ENCODE peak calls at places on chromosome 11, in four cellular contexts. Q is dorsolateral prefrontal cortex; L is CD8-positive, alpha-beta T cell; A is kidney epithelial cell. D is an unnamed sample.

GRCh38 chr11:74533421-74533820 is 39.9 kb upstream of the LIPT2 start:
- DNase-seq in Q (no peak), A (no peak), L (no peak), D (no peak)

GRCh38 chr11:14904745-14905103 is 12.7 kb upstream of the CYP2R1 start:
- DNase-seq in A (no peak), Q (peak; percentile 81), L (peak; percentile 82), D (peak; percentile 73)

GRCh38 chr11:12554122-12554521 is 120.1 kb upstream of the TEAD1 start:
- DNase-seq in A (no peak), Q (no peak), L (no peak), D (no peak)

GRCh38 chr11:60785806-60786361 is 751 bp downstream of the MS4A10 start:
- DNase-seq in L (no peak), A (no peak), Q (no peak), D (no peak)

GRCh38 chr11:41175304-41175972 is 284.0 kb downstream of the LRRC4C start:
- DNase-seq in L (no peak), A (no peak), Q (no peak), D (no peak)

GRCh38 chr11:134120143-134120850 is 51.4 kb downstream of the JAM3 start:
- DNase-seq in L (no peak), Q (no peak), A (no peak), D (no peak)

GRCh38 chr11:117439256-117439655 is 111.6 kb downstream of the CEP164 start:
- DNase-seq in L (no peak), Q (peak; percentile 10), A (no peak), D (no peak)

GRCh38 chr11:89168396-89168795 is 9.3 kb upstream of the TYR start:
- DNase-seq in Q (no peak), L (no peak), A (no peak), D (no peak)

GRCh38 chr11:105609341-105609781 is 512 bp upstream of the GRIA4 start:
- DNase-seq in Q (peak; percentile 48), A (no peak), L (no peak), D (peak; percentile 22)

GRCh38 chr11:2902784-2903671 is 17.5 kb upstream of the CDKN1C start:
- DNase-seq in Q (no peak), A (no peak), L (no peak), D (no peak)
- TF ChIP-seq CTCF in Q (no peak), A (no peak), L (no peak), D (no peak)

GRCh38 chr11:131037873-131038272 is 121.6 kb upstream of the SNX19 start:
- DNase-seq in A (no peak), L (no peak), Q (no peak), D (no peak)
- TF ChIP-seq CTCF in A (peak; percentile 1), L (no peak), Q (no peak), D (no peak)

DNA sequence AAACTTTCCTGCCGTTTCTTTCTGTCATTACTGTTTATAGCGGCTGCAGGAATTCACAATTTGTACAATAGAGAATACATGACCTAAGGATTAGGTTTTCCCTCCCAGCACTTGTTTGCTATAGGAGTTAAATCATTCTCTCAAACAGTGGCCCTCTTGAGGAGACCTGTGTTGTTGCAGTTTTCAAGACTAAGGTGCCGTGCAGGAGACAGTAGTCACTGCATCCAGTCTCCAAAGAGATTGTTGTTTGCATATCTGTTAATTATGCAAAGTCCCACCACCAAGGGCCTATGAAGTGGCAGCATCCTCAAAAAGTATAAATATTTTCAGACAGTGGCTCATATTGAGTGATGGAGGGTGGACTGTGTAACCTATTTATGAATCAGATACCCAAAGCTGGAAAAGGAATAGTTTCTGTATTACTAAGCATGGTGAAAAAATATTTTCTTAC is 2.3 kb downstream of the PRSS23 start:
- DNase-seq in Q (no peak), A (no peak), L (no peak), D (no peak)
- TF ChIP-seq CTCF in Q (peak; percentile 42), A (peak; percentile 62), L (no peak), D (peak; percentile 7)

GRCh38 chr11:66112640-66113098 is 42.6 kb downstream of the PACS1 start:
- DNase-seq in A (no peak), Q (no peak), L (no peak), D (no peak)
- TF ChIP-seq CTCF in A (no peak), Q (no peak), L (no peak), D (no peak)

DNA sequence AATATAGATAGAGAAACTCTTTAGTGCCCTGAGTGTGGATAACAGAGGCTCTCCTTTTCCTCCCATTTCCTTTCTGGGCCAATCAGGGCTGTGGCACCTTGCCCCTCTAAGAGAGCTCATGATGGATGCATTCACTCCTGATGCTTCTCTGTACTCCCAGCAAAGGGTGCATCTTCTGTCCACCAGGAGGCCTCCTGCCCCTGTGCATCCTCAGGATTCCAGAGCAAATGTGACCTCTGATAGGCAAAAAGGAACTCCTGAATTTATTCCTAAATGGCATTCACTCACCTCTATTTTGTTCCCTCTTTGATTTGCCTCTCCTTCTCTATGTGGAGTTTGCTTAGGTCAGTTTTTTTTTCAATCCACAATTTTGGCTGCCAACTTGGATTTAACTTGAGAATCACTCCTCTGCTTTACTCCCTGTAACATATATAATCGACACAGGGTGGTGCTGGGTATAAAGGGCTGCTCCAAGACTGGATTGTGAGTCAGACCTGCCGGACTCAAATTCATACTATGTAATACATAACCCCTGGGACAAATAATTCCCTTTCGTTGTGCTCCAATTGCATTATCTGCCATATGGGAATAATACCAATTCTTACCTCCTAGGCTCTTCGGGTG is 1.1 kb upstream of the MRGPRX4 start:
- DNase-seq in A (no peak), Q (no peak), L (no peak), D (no peak)
- TF ChIP-seq CTCF in A (peak; percentile 49), Q (peak; percentile 9), L (no peak), D (peak; percentile 61)

DNA sequence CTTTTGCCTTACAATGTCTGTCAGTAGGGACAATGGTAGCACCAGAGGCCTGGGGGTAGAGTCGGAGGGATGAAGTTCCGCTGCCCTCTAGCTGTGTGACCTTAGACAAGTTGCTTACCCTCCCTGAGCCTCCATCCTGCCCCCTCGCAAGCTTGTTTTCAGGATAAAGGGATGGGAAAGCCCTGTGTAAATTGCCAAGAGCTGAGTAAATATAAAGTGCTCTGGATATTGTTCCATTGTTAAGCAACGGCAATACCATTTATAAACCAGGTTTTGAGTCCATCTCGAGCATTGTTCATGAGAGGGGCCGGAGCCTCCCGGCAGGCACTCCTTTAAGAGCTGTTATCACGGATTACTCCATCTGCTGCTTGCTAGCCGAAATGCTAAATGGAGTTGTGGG is 72.9 kb downstream of the ZBTB16 start:
- DNase-seq in A (no peak), L (no peak), Q (no peak), D (no peak)
- TF ChIP-seq CTCF in A (no peak), L (no peak), Q (peak; percentile 17), D (no peak)

GRCh38 chr11:109865558-109866186 is 227.5 kb upstream of the ZC3H12C start:
- DNase-seq in L (no peak), Q (peak; percentile 45), A (no peak), D (no peak)
- TF ChIP-seq CTCF in L (no peak), Q (peak; percentile 36), A (no peak), D (peak; percentile 13)

GRCh38 chr11:46543564-46543963 is 50.3 kb downstream of the AMBRA1 start:
- DNase-seq in L (no peak), A (no peak), Q (no peak), D (no peak)

GRCh38 chr11:46551261-46551660 is 42.6 kb downstream of the AMBRA1 start:
- DNase-seq in Q (no peak), L (no peak), A (no peak), D (no peak)

GRCh38 chr11:46541593-46542371 is 52.0 kb downstream of the AMBRA1 start:
- DNase-seq in Q (peak; percentile 56), A (no peak), L (no peak), D (no peak)

DNA sequence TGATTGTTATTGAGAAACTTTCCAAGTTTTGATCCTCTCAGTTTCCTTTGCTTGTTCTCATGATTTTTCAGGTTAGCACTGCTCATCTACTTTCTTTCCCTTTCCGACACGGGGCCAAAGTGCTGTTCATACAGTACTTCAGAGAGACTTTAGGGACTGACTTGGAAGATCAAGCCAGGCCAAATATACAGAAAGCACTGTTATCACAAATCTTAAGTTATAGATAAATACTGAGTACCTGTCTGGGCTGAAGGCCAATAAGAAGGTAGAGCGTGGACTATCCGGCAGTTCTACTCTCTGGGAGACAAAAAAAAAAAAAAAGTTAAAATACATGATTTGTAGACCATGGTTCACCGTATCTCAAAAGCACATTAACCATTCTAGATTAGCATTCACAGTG is 46.2 kb downstream of the AMBRA1 start:
- DNase-seq in L (no peak), A (no peak), Q (no peak), D (no peak)
- TF ChIP-seq CTCF in L (no peak), A (no peak), Q (no peak), D (no peak)

D was measured in GM10248.